ENCODE peak calls at places on chromosomes 2 and 18, in six cellular contexts. K, B, N, M, S and Z are unnamed samples.
A peak's percentile ranks its signal among the peaks of the same experiment; 100 is the strongest.

GRCh38 chr2:229575569-229576315 is 138.6 kb downstream of the DNER start:
- DNase-seq in N (no peak), B (no peak), M (no peak), S (no peak), K (no peak), Z (no peak)

GRCh38 chr2:141942006-141942789 is 188.6 kb downstream of the LRP1B start:
- DNase-seq in B (no peak), S (no peak), M (no peak), N (no peak), K (no peak), Z (peak; percentile 24)

GRCh38 chr2:195151711-195152110 is 505.3 kb upstream of the SLC39A10 start:
- DNase-seq in B (no peak), K (no peak), S (no peak), N (no peak), M (no peak), Z (no peak)

GRCh38 chr2:33552758-33553461 is 46.2 kb downstream of the FAM98A start:
- DNase-seq in N (no peak), B (no peak), K (no peak), S (no peak), M (no peak), Z (no peak)

GRCh38 chr18:63284173-63284765 is 35.3 kb downstream of the BCL2 start:
- DNase-seq in B (no peak), S (no peak), N (no peak), K (peak; percentile 65), M (no peak), Z (no peak)

GRCh38 chr2:199862779-199863178 is 11.8 kb upstream of the FTCDNL1 start:
- DNase-seq in N (no peak), B (no peak), K (no peak), M (no peak), S (no peak), Z (peak; percentile 3)

GRCh38 chr2:19801367-19802087 is 100.3 kb downstream of the TTC32 start:
- DNase-seq in B (peak; percentile 47), N (no peak), M (no peak), S (no peak), K (peak; percentile 71), Z (peak; percentile 99)

GRCh38 chr2:205612661-205613060 is 69.6 kb upstream of the NRP2 start:
- DNase-seq in S (no peak), M (no peak), B (no peak), K (no peak), N (no peak), Z (no peak)

GRCh38 chr2:225100269-225100668 is 58.0 kb upstream of the DOCK10 start:
- DNase-seq in N (no peak), B (no peak), S (no peak), M (no peak), K (no peak), Z (peak; percentile 31)

GRCh38 chr2:8676191-8676914 is 5.5 kb upstream of the ID2 start:
- DNase-seq in B (peak; percentile 79), K (peak; percentile 90), M (peak; percentile 48), S (no peak), N (peak; percentile 84), Z (peak; percentile 78)

GRCh38 chr18:49304746-49305145 is 155.7 kb downstream of the DYM start:
- DNase-seq in N (no peak), S (no peak), M (no peak), K (no peak), B (no peak), Z (no peak)

GRCh38 chr2:226680674-226681073 is 118.9 kb downstream of the IRS1 start:
- DNase-seq in S (no peak), N (no peak), K (no peak), M (no peak), B (no peak), Z (no peak)

GRCh38 chr2:9846554-9846953 is 3.3 kb downstream of the TAF1B start:
- DNase-seq in K (no peak), N (no peak), B (no peak), M (no peak), S (no peak), Z (peak; percentile 26)

GRCh38 chr2:126860395-126860794 is 38.3 kb upstream of the TEX51 start:
- DNase-seq in K (no peak), N (no peak), S (no peak), B (no peak), M (no peak), Z (no peak)

GRCh38 chr2:176613358-176614032 is 344.3 kb downstream of the MTX2 start:
- DNase-seq in B (no peak), K (no peak), N (peak; percentile 37), S (no peak), M (no peak), Z (no peak)

GRCh38 chr18:9753863-9754262 is 45.8 kb downstream of the RAB31 start:
- DNase-seq in N (no peak), S (no peak), K (no peak), M (no peak), B (no peak), Z (no peak)

GRCh38 chr2:120109186-120110061 is 96.5 kb downstream of the EPB41L5 start:
- DNase-seq in N (no peak), S (no peak), M (no peak), K (no peak), B (no peak), Z (peak; percentile 68)

GRCh38 chr2:56191617-56192016 is 7.8 kb downstream of the CCDC85A start:
- DNase-seq in M (peak; percentile 42), B (no peak), K (no peak), S (no peak), N (peak; percentile 12), Z (peak; percentile 59)

GRCh38 chr2:181607629-181608627 is 49.0 kb downstream of the CERKL start:
- DNase-seq in N (no peak), B (no peak), M (no peak), S (no peak), K (no peak), Z (no peak)

GRCh38 chr2:236718207-236718992 is 148.8 kb downstream of the ACKR3 start:
- DNase-seq in M (no peak), B (no peak), S (no peak), K (no peak), N (no peak), Z (no peak)

GRCh38 chr2:16899958-16900357 is 234.3 kb upstream of the CYRIA start:
- DNase-seq in M (no peak), B (no peak), S (no peak), N (no peak), K (no peak), Z (no peak)

GRCh38 chr2:16900405-16901025 is 234.9 kb upstream of the CYRIA start:
- DNase-seq in N (peak; percentile 28), S (no peak), B (no peak), M (peak; percentile 69), K (no peak), Z (no peak)
- TF ChIP-seq CTCF in N (no peak), S (no peak), B (peak; percentile 19), M (peak; percentile 81), K (peak; percentile 35), Z (peak; percentile 2)

GRCh38 chr2:128485761-128486639 is 167.3 kb upstream of the HS6ST1 start:
- DNase-seq in K (peak; percentile 55), S (no peak), M (no peak), N (no peak), B (no peak), Z (no peak)

GRCh38 chr2:128489580-128490273 is 171.1 kb upstream of the HS6ST1 start:
- DNase-seq in K (peak; percentile 27), S (peak; percentile 9), N (no peak), M (no peak), B (no peak), Z (no peak)

GRCh38 chr2:128488429-128488828 is 169.8 kb upstream of the HS6ST1 start:
- DNase-seq in B (no peak), K (no peak), M (no peak), N (no peak), S (no peak), Z (no peak)

GRCh38 chr2:128487650-128488387 is 169.2 kb upstream of the HS6ST1 start:
- DNase-seq in S (peak; percentile 7), K (no peak), N (no peak), M (no peak), B (no peak), Z (no peak)

DNA sequence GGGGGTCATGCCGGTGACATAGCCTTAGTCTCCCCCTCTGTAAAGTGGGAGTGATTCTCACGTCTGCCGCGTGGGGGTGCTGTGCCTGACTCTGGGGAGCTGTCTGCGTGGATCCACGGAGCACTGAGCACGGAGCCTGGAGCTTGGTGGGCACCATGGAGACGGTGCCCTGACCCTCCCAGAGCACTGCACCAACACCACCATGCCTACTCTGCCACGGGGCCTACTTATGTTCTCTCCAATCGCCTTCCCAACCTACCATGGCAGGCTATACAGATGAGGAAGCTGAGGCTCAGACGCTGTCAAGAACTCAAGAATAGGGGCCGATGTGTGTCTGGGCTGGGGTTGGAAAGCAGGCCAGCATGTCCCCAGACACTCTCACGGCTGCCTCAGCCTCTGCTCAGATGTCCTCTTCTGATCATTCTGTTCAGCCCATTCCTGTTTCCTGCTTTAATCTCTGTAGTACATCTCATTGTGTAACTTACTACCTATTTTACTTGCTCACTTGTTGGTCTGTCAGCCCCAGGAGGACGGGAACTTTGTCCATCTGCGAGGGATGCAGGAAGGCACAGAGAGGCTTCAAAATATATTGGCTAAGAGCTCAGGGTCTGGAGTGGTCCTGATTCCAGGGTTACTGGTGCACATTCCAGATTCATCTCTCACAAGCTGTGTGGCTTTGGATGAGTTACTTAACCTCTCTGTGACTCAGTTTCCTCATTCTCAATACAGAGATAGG is 168.1 kb upstream of the HS6ST1 start:
- DNase-seq in K (peak; percentile 35), M (no peak), B (no peak), S (no peak), N (no peak), Z (no peak)
- TF ChIP-seq CTCF in K (no peak), M (no peak), B (no peak), S (no peak), N (no peak), Z (no peak)

GRCh38 chr2:190407662-190408537 is at the start of gene MFSD6:
- DNase-seq in M (peak; percentile 63), K (peak; percentile 89), S (peak; percentile 66), B (peak; percentile 76), N (peak; percentile 69), Z (no peak)
- TF ChIP-seq CTCF in M (no peak), K (no peak), S (no peak), B (peak; percentile 22), N (no peak), Z (no peak)

GRCh38 chr2:159249955-159250723 is 36.4 kb downstream of the WDSUB1 start:
- DNase-seq in K (no peak), B (peak; percentile 72), N (peak; percentile 82), S (no peak), M (no peak), Z (peak; percentile 82)
- TF ChIP-seq CTCF in K (no peak), B (peak; percentile 12), N (no peak), S (no peak), M (no peak), Z (no peak)

GRCh38 chr2:16363581-16363980 is 302.1 kb downstream of the CYRIA start:
- DNase-seq in M (no peak), S (no peak), B (no peak), N (no peak), K (no peak), Z (no peak)

GRCh38 chr2:16365391-16365790 is 300.2 kb downstream of the CYRIA start:
- DNase-seq in S (no peak), M (no peak), K (no peak), N (no peak), B (no peak), Z (no peak)

GRCh38 chr2:16359961-16360360 is 305.7 kb downstream of the CYRIA start:
- DNase-seq in S (no peak), K (no peak), B (no peak), N (no peak), M (no peak), Z (no peak)

GRCh38 chr2:16362611-16363010 is 303.0 kb downstream of the CYRIA start:
- DNase-seq in M (no peak), N (no peak), S (no peak), K (no peak), B (no peak), Z (no peak)

GRCh38 chr2:16361261-16361990 is 304.2 kb downstream of the CYRIA start:
- DNase-seq in K (no peak), B (no peak), S (no peak), N (no peak), M (no peak), Z (no peak)
- TF ChIP-seq CTCF in K (no peak), B (no peak), S (no peak), N (no peak), M (no peak), Z (no peak)